ENCODE peak calls at places on chromosomes 2 and 18, in nine cellular contexts. L is A549, F is HT-29, H is GM03348, Z is A172, Y is hippocampal formation, G is T-helper 2 cell, E is T-cell, Q is HCT116. J is an unnamed sample.

GRCh38 chr2:148096012-148096411 is 75.1 kb downstream of the MBD5 start:
- DNase-seq in L (no peak), F (no peak), H (peak), Z (peak), Y (no peak), G (no peak), E (no peak), Q (no peak), J (no peak)

GRCh38 chr2:227818569-227819397 is 5.1 kb downstream of the CCL20 start:
- DNase-seq in L (peak), F (peak), H (no peak), Z (no peak), Y (no peak), G (no peak), E (no peak), Q (no peak), J (no peak)

GRCh38 chr18:72075040-72075439 is 469.1 kb downstream of the CBLN2 start:
- DNase-seq in L (no peak), F (no peak), H (no peak), Z (no peak), Y (no peak), G (no peak), E (no peak), Q (no peak), J (no peak)

GRCh38 chr18:51762373-51762772 is 564.9 kb upstream of the MEX3C start:
- DNase-seq in L (no peak), F (no peak), H (no peak), Z (no peak), Y (no peak), G (no peak), E (no peak), Q (no peak), J (no peak)

GRCh38 chr2:149783284-149783683 is 195.7 kb upstream of the MMADHC start:
- DNase-seq in L (no peak), F (no peak), H (no peak), Z (no peak), Y (no peak), G (no peak), E (no peak), Q (no peak), J (no peak)

GRCh38 chr18:77087391-77088141 is 45.0 kb downstream of the MBP start:
- DNase-seq in L (no peak), F (peak), H (peak), Z (no peak), Y (no peak), G (no peak), E (no peak), Q (no peak), J (no peak)

GRCh38 chr2:206740800-206741199 is 22.6 kb upstream of the DYTN start:
- DNase-seq in L (no peak), F (no peak), H (no peak), Z (no peak), Y (no peak), G (no peak), E (no peak), Q (no peak), J (no peak)

GRCh38 chr2:152716805-152717241 is 438 bp downstream of the PRPF40A start:
- DNase-seq in L (peak), F (no peak), H (peak), Z (no peak), Y (no peak), G (peak), E (no peak), Q (no peak), J (no peak)

GRCh38 chr2:43276962-43277383 is 50.6 kb upstream of the ZFP36L2 start:
- DNase-seq in L (no peak), F (peak), H (peak), Z (peak), Y (no peak), G (no peak), E (no peak), Q (no peak), J (peak)

GRCh38 chr2:23530121-23530908 is 145.3 kb downstream of the KLHL29 start:
- DNase-seq in L (no peak), F (no peak), H (no peak), Z (no peak), Y (peak), G (no peak), E (no peak), Q (no peak), J (no peak)

GRCh38 chr2:24740142-24740541 is 53.0 kb downstream of the PTRHD1 start:
- DNase-seq in L (no peak), F (no peak), H (no peak), Z (no peak), Y (no peak), G (no peak), E (no peak), Q (no peak), J (no peak)

GRCh38 chr2:150178591-150178990 is 308.9 kb downstream of the RND3 start:
- DNase-seq in L (no peak), F (peak), H (no peak), Z (no peak), Y (no peak), G (no peak), E (no peak), Q (no peak), J (no peak)

GRCh38 chr2:52365946-52366345 is 1334.0 kb upstream of the NRXN1 start:
- DNase-seq in L (no peak), F (no peak), H (no peak), Z (no peak), Y (no peak), G (no peak), E (no peak), Q (no peak), J (no peak)

GRCh38 chr18:37669991-37670534 is 104.5 kb upstream of the CELF4 start:
- DNase-seq in L (no peak), F (no peak), H (no peak), Z (peak), Y (no peak), G (no peak), E (no peak), Q (no peak), J (no peak)

GRCh38 chr2:134454931-134455330 is 201.1 kb downstream of the MGAT5 start:
- DNase-seq in L (no peak), F (no peak), H (no peak), Z (no peak), Y (no peak), G (no peak), E (no peak), Q (no peak), J (no peak)

GRCh38 chr2:36811071-36811470 is 114.6 kb downstream of the VIT start:
- DNase-seq in L (no peak), F (no peak), H (no peak), Z (no peak), Y (no peak), G (no peak), E (no peak), Q (no peak), J (no peak)

GRCh38 chr2:23566236-23567142 is 181.5 kb downstream of the KLHL29 start:
- DNase-seq in L (peak), F (peak), H (peak), Z (peak), Y (no peak), G (no peak), E (no peak), Q (no peak), J (no peak)

GRCh38 chr2:207226243-207226642 is 60.5 kb upstream of the KLF7 start:
- DNase-seq in L (no peak), F (no peak), H (no peak), Z (peak), Y (no peak), G (no peak), E (no peak), Q (no peak), J (no peak)

GRCh38 chr2:188193230-188193629 is 98.4 kb upstream of the GULP1 start:
- DNase-seq in L (no peak), F (no peak), H (no peak), Z (no peak), Y (no peak), G (no peak), E (no peak), Q (no peak), J (no peak)

GRCh38 chr2:219250044-219250781 is 2.8 kb upstream of the TUBA4B start:
- DNase-seq in L (no peak), F (no peak), H (no peak), Z (no peak), Y (no peak), G (no peak), E (no peak), Q (no peak), J (no peak)

GRCh38 chr18:4391859-4392258 is 63.2 kb downstream of the DLGAP1 start:
- DNase-seq in L (no peak), F (no peak), H (no peak), Z (no peak), Y (no peak), G (no peak), E (no peak), Q (no peak), J (no peak)

GRCh38 chr2:128473175-128474013 is 154.7 kb upstream of the HS6ST1 start:
- DNase-seq in L (no peak), F (no peak), H (peak), Z (no peak), Y (no peak), G (no peak), E (no peak), Q (no peak), J (no peak)

GRCh38 chr2:8252997-8253694 is 428.7 kb upstream of the ID2 start:
- DNase-seq in L (no peak), F (no peak), H (no peak), Z (no peak), Y (no peak), G (no peak), E (no peak), Q (no peak), J (no peak)

GRCh38 chr2:24472416-24472815 is 18.6 kb upstream of the NCOA1 start:
- DNase-seq in L (no peak), F (no peak), H (no peak), Z (no peak), Y (no peak), G (no peak), E (no peak), Q (no peak), J (no peak)

GRCh38 chr2:172021074-172021931 is 21.6 kb downstream of the METAP1D start:
- DNase-seq in L (no peak), F (peak), H (no peak), Z (peak), Y (no peak), G (no peak), E (no peak), Q (no peak), J (no peak)

GRCh38 chr2:49664827-49665226 is 510.5 kb upstream of the FSHR start:
- DNase-seq in L (no peak), F (no peak), H (no peak), Z (no peak), Y (no peak), G (no peak), E (no peak), Q (no peak), J (no peak)

GRCh38 chr2:119826370-119826961 is 66.7 kb downstream of the PTPN4 start:
- DNase-seq in L (peak), F (peak), H (peak), Z (peak), Y (peak), G (no peak), E (peak), Q (no peak), J (peak)

GRCh38 chr2:241490444-241490760 is 18.0 kb downstream of the STK25 start:
- DNase-seq in L (no peak), F (no peak), H (no peak), Z (no peak), Y (no peak), G (no peak), E (no peak), Q (no peak), J (no peak)

GRCh38 chr2:172226244-172227061 is 123.8 kb upstream of the DLX2 start:
- DNase-seq in L (no peak), F (peak), H (no peak), Z (no peak), Y (no peak), G (no peak), E (no peak), Q (no peak), J (no peak)

GRCh38 chr2:166632616-166633015 is 138.6 kb upstream of the SCN7A start:
- DNase-seq in L (no peak), F (peak), H (no peak), Z (peak), Y (no peak), G (no peak), E (no peak), Q (no peak), J (peak)

GRCh38 chr2:162297925-162298552 is 20.4 kb downstream of the IFIH1 start:
- DNase-seq in L (peak), F (peak), H (peak), Z (peak), Y (peak), G (no peak), E (no peak), Q (peak), J (peak)

GRCh38 chr2:217915706-217916105 is 87.1 kb downstream of the TNS1 start:
- DNase-seq in L (no peak), F (no peak), H (no peak), Z (no peak), Y (no peak), G (no peak), E (no peak), Q (no peak), J (no peak)

GRCh38 chr2:60306231-60306861 is 247.1 kb downstream of the BCL11A start:
- DNase-seq in L (no peak), F (no peak), H (no peak), Z (no peak), Y (no peak), G (no peak), E (no peak), Q (no peak), J (no peak)